ENCODE peak calls at places on chromosomes 6 and 20, in nine cellular contexts. U is spleen, I is fibroblast of the aortic adventitia, Q is prostate gland, D is fibroblast of mammary gland, X is Panc1, R is cardiac fibroblast, H is brain microvascular endothelial cell, C is AG10803. F is an unnamed sample.

GRCh38 chr6:71887006-71887743 is 825 bp downstream of the RIMS1 start:
- DNase-seq in U (peak; percentile 73), I (no peak), Q (no peak), D (no peak), X (no peak), R (no peak), H (no peak), C (no peak), F (peak; percentile 58)

GRCh38 chr20:48621256-48622078 is 206.3 kb downstream of the PREX1 start:
- DNase-seq in U (peak; percentile 74), I (peak; percentile 19), Q (no peak), D (no peak), X (no peak), R (no peak), H (peak; percentile 28), C (peak; percentile 22), F (no peak)

GRCh38 chr6:87152528-87152950 is 2.8 kb upstream of the ZNF292 start:
- DNase-seq in U (no peak), I (peak; percentile 22), Q (no peak), D (peak; percentile 21), X (no peak), R (peak; percentile 12), H (peak; percentile 4), C (peak; percentile 25), F (no peak)

GRCh38 chr20:30376767-30377658 is 880.5 kb upstream of the DEFB115 start:
- DNase-seq in U (peak; percentile 94), I (peak; percentile 77), Q (peak; percentile 82), D (peak; percentile 72), X (peak; percentile 67), R (peak; percentile 89), H (peak; percentile 53), C (peak; percentile 74), F (peak; percentile 76)

GRCh38 chr20:15832512-15832911 is 740.7 kb downstream of the KIF16B start:
- DNase-seq in U (no peak), I (no peak), Q (no peak), D (no peak), X (no peak), R (no peak), H (no peak), C (no peak), F (no peak)

GRCh38 chr6:88381289-88381642 is 215.1 kb upstream of the CNR1 start:
- DNase-seq in U (no peak), I (no peak), Q (no peak), D (no peak), X (no peak), R (no peak), H (no peak), C (no peak), F (no peak)

GRCh38 chr20:17615645-17616479 is 46.0 kb downstream of the DSTN start:
- DNase-seq in U (peak; percentile 76), I (no peak), Q (no peak), D (no peak), X (no peak), R (no peak), H (no peak), C (no peak), F (peak; percentile 72)

GRCh38 chr20:49278817-49279676 is 1.2 kb upstream of the ZNFX1 start:
- DNase-seq in U (peak; percentile 78), I (no peak), Q (no peak), D (peak; percentile 36), X (no peak), R (peak; percentile 39), H (peak; percentile 23), C (peak; percentile 36), F (no peak)

GRCh38 chr20:57212890-57213276 is 53.6 kb downstream of the BMP7 start:
- DNase-seq in U (no peak), I (no peak), Q (no peak), D (no peak), X (no peak), R (no peak), H (no peak), C (no peak), F (no peak)
- H3K4me3 ChIP-seq in U (no peak overlapping the region), I (no peak overlapping the region), Q (no peak overlapping the region), D (no peak overlapping the region), X (peak overlapping the region; percentile 23), R (no peak overlapping the region), H (no peak overlapping the region), C (no peak overlapping the region), F (no peak overlapping the region)

DNA sequence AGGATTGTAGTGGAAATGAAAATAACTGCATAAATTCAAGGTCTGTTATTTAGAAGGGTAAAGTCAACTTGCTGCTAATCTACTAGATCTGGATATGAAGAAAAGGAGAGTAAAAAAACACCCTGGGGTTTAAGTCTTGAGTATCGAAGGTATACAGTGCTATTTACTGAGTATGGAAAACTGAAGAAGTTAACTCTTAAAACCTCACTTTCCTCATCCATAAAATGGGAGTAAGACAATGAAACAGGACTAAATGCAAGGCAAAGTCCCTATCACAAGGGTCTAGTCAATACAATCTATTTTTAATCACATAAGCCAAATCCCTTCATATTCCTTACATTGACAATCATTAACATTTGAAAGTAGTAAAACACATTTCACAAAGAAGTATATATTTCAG is 2.2 kb downstream of the FBXO5 start:
- DNase-seq in U (no peak), I (no peak), Q (no peak), D (no peak), X (no peak), R (no peak), H (no peak), C (no peak), F (no peak)
- H3K4me3 ChIP-seq in U (no peak overlapping the region), I (peak overlapping the region; percentile 45), Q (no peak overlapping the region), D (peak overlapping the region; percentile 92), X (peak overlapping the region; percentile 82), R (peak overlapping the region; percentile 88), H (peak overlapping the region; percentile 76), C (peak overlapping the region; percentile 7), F (no peak overlapping the region)

DNA sequence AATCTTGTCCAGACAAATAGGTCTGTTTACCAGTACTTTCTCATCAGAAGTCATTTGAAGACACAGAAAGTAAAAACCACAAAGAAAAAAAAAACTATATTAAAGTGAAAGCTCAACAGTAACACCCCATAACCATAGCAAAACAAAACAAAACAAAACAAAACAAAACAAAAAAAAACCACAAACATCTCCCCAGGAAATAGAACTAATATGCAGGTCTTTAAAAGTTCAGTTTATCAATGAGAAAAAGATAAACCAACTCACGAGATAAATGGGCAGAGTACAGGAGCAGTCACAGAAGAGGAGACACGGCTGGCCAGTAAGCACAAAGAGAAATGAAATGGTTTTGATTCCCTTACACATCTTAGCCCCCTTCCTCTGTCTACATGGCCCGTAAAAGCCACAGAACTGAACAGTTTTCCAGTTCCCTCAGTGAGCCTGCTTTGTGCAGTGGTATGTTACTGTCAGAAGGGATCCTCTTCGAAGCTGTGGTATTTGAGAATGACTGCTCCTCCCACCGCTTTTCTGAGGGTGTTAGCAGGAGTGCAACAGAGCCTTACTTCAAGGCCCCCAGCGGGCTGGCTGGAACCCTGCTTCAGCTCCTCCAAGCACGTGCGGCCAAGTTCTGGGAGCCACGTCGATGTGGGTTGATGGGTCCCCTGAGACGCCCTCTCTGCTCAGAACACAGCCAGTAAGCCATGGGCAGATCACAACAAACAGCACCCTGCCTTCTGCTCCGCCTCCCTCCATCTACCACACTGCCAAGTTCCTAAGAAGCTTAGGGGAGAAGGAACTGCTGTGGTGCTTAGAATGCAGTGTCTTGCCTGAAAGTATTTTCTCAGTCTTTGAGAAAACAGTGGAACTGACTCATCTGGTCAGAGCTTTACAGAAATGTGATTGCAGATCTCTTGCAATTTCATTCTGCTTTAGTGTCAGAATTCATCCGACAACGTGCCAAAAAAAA is 14.0 kb downstream of the UST start:
- DNase-seq in U (peak; percentile 92), I (peak; percentile 98), Q (peak; percentile 36), D (peak; percentile 98), X (no peak), R (peak; percentile 95), H (peak; percentile 87), C (peak; percentile 98), F (peak; percentile 93)
- H3K4me3 ChIP-seq in U (peak overlapping the region; percentile 2), I (peak overlapping the region; percentile 54), Q (peak overlapping the region; percentile 10), D (peak overlapping the region; percentile 28), X (peak overlapping the region; percentile 9), R (peak overlapping the region; percentile 42), H (peak overlapping the region; percentile 44), C (peak overlapping the region; percentile 61), F (no peak overlapping the region)

GRCh38 chr6:142842423-142843261 is 102.3 kb downstream of the HIVEP2 start:
- DNase-seq in U (no peak), I (peak; percentile 38), Q (no peak), D (peak; percentile 70), X (peak; percentile 77), R (peak; percentile 46), H (peak; percentile 92), C (no peak), F (no peak)

GRCh38 chr6:142844065-142844755 is 100.8 kb downstream of the HIVEP2 start:
- DNase-seq in U (no peak), I (peak; percentile 63), Q (no peak), D (peak; percentile 79), X (no peak), R (no peak), H (no peak), C (peak; percentile 61), F (no peak)

GRCh38 chr6:142841915-142842314 is 103.1 kb downstream of the HIVEP2 start:
- DNase-seq in U (no peak), I (no peak), Q (no peak), D (no peak), X (no peak), R (no peak), H (no peak), C (no peak), F (no peak)

GRCh38 chr6:142845143-142845571 is 99.8 kb downstream of the HIVEP2 start:
- DNase-seq in U (no peak), I (peak; percentile 12), Q (no peak), D (no peak), X (no peak), R (no peak), H (no peak), C (no peak), F (no peak)

DNA sequence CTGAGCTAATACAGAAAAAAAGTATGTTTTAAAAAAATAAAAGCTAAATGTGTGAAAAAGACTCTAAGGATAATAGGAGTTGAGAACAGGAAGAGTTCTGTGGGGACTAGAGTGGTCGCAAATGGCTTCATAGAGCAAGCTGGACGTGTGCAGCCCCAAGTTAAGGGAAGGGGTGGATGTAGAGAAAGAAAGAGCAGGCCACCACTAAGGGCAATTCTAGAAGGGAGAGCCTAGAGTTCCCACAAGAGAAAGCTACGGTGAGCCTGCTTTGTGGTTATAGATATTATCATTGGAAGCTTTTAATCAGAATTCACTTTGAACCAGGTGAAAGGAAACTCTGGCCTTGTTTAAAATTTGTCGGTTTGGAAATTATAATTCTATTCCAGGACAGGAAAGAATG is 101.6 kb downstream of the HIVEP2 start:
- DNase-seq in U (no peak), I (no peak), Q (no peak), D (no peak), X (no peak), R (no peak), H (no peak), C (no peak), F (no peak)
- H3K4me3 ChIP-seq in U (no peak overlapping the region), I (no peak overlapping the region), Q (no peak overlapping the region), D (no peak overlapping the region), X (peak overlapping the region; percentile 50), R (no peak overlapping the region), H (no peak overlapping the region), C (no peak overlapping the region), F (no peak overlapping the region)

GRCh38 chr6:117906454-117906904 is 585 bp upstream of the SLC35F1 start:
- DNase-seq in U (no peak), I (no peak), Q (no peak), D (no peak), X (no peak), R (no peak), H (no peak), C (no peak), F (no peak)
- H3K4me3 ChIP-seq in U (peak overlapping the region; percentile 52), I (no peak overlapping the region), Q (peak overlapping the region; percentile 43), D (no peak overlapping the region), X (peak overlapping the region; percentile 13), R (peak overlapping the region; percentile 45), H (no peak overlapping the region), C (no peak overlapping the region), F (peak overlapping the region; percentile 63)